ENCODE peak calls at places on chromosomes 1 and 21, in eight cellular contexts. N, X, C, Y, M, P, H and B are unnamed samples.

GRCh38 chr1:101112051-101112770 is 86.6 kb upstream of the DPH5 start:
- DNase-seq in N (no peak), X (peak; percentile 58), C (no peak), Y (no peak), M (peak; percentile 81), P (peak; percentile 56), H (peak; percentile 61), B (no peak)

GRCh38 chr21:37165606-37166005 is 92.6 kb downstream of the TTC3 start:
- DNase-seq in N (no peak), X (no peak), C (no peak), Y (no peak), M (no peak), P (no peak), H (no peak), B (no peak)

GRCh38 chr1:209723761-209724693 is 19.4 kb downstream of the HSD11B1 start:
- DNase-seq in N (no peak), X (no peak), C (no peak), Y (no peak), M (no peak), P (no peak), H (no peak), B (no peak)

GRCh38 chr1:119298687-119299086 is 69.9 kb upstream of the HAO2 start:
- DNase-seq in N (no peak), X (no peak), C (no peak), Y (peak; percentile 13), M (no peak), P (no peak), H (no peak), B (no peak)

GRCh38 chr1:14928412-14928811 is 225.1 kb upstream of the TMEM51 start:
- DNase-seq in N (no peak), X (no peak), C (no peak), Y (no peak), M (no peak), P (no peak), H (no peak), B (no peak)

GRCh38 chr1:183989078-183989577 is 48.4 kb downstream of the COLGALT2 start:
- DNase-seq in N (peak; percentile 26), X (peak; percentile 39), C (no peak), Y (peak; percentile 5), M (peak; percentile 76), P (no peak), H (peak; percentile 33), B (no peak)

GRCh38 chr1:42784946-42785693 is at the start of gene TMEM269:
- DNase-seq in N (no peak), X (no peak), C (no peak), Y (no peak), M (peak; percentile 57), P (no peak), H (peak; percentile 11), B (no peak)

GRCh38 chr1:227889863-227890405 is 57.8 kb downstream of the WNT9A start:
- DNase-seq in N (peak; percentile 8), X (no peak), C (no peak), Y (no peak), M (no peak), P (peak; percentile 46), H (no peak), B (no peak)

GRCh38 chr1:37605806-37606474 is 10.2 kb upstream of the GNL2 start:
- DNase-seq in N (peak; percentile 83), X (no peak), C (no peak), Y (no peak), M (no peak), P (no peak), H (no peak), B (no peak)

GRCh38 chr1:76568839-76569238 is 298.4 kb upstream of the ST6GALNAC5 start:
- DNase-seq in N (no peak), X (no peak), C (no peak), Y (no peak), M (no peak), P (no peak), H (no peak), B (no peak)

GRCh38 chr1:64965239-64966157 is 851 bp downstream of the JAK1 start:
- DNase-seq in N (peak; percentile 59), X (peak; percentile 73), C (no peak), Y (peak; percentile 52), M (peak; percentile 85), P (peak; percentile 82), H (peak; percentile 68), B (peak; percentile 52)

GRCh38 chr1:205319081-205320018 is 2.2 kb downstream of the NUAK2 start:
- DNase-seq in N (peak; percentile 65), X (peak; percentile 38), C (peak; percentile 80), Y (peak; percentile 91), M (peak; percentile 73), P (peak; percentile 83), H (peak; percentile 43), B (peak; percentile 84)

GRCh38 chr1:89547563-89548485 is 23.2 kb downstream of the LRRC8B start:
- DNase-seq in N (peak; percentile 37), X (no peak), C (peak; percentile 43), Y (peak; percentile 90), M (no peak), P (no peak), H (no peak), B (peak; percentile 33)

GRCh38 chr1:242802973-242803372 is 278.5 kb upstream of the PLD5 start:
- DNase-seq in N (no peak), X (no peak), C (no peak), Y (no peak), M (no peak), P (no peak), H (no peak), B (no peak)

DNA sequence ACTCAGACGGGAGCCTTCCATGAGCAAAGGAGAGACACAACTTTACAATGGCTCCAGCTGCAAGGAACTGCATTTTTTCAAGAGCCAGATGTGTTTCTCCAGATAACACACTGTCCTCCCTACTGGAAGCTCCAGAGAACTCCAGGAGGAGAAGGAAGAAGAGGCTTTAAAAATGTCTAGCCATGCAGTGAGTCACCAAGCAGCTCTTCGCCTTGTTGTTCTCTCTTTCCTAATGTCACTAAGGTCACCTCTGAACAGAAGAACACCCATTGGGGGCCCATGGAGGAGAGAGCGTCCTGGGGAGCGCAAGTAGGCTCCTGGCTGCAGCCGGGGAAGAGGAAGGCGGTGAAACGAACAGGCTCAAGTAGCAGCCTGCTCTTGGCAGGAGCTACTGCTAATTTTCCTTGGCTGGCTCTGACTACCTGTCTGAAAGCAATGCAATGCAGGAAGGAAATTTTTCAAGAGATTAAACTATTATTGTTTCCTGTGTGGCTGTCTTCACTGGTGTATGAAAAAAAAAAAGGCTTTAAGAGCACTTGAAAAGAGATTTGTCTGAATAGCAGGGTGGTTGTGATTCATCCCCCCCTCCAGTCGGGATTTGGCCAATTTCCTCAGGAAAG is 321.9 kb downstream of the SETD4 start:
- DNase-seq in N (peak; percentile 18), X (peak; percentile 10), C (peak; percentile 2), Y (peak; percentile 44), M (no peak), P (no peak), H (peak; percentile 5), B (peak; percentile 26)
- H3K27ac ChIP-seq in N (no peak overlapping the region), X (no peak overlapping the region), C (no peak overlapping the region), Y (peak overlapping the region; percentile 89), M (peak overlapping the region; percentile 37), P (no peak overlapping the region), H (peak overlapping the region; percentile 61), B (peak overlapping the region; percentile 48)

GRCh38 chr1:109255673-109256072 is 6.3 kb downstream of the CELSR2 start:
- DNase-seq in N (no peak), X (no peak), C (no peak), Y (no peak), M (peak; percentile 38), P (no peak), H (no peak), B (no peak)
- H3K27ac ChIP-seq in N (no peak overlapping the region), X (no peak overlapping the region), C (no peak overlapping the region), Y (peak overlapping the region; percentile 64), M (no peak overlapping the region), P (no peak overlapping the region), H (no peak overlapping the region), B (no peak overlapping the region)

DNA sequence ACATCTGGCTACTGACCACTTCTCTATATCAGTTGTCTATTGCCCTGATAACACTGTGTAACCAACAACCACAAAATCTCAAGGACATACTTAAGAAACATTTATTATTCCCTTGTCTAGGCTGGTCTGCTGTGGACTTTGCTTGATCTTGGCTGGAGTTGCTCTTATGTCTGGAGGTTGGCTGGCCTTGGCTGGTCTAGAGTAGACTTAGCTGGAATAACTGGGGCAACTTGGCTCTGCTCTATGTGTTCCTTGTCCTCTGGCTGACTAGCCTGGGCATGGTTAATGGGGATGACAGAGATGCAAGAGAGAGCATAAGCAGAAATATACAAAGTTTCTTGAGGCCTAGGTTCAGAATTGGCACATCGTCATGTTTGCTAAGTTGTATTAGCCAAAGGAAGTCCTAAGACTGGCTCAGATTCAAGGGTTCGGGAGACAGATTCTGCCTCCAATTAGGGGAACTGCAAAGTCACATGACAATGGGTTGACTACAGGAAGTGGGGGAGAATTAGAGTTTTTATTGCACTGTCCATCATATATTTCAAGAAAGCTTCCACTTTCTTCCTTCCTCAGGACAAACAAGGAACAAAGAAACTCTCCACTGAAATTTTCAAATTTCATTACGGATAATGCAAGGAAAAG is 61.4 kb upstream of the HMCN1 start:
- DNase-seq in N (no peak), X (no peak), C (no peak), Y (no peak), M (no peak), P (no peak), H (no peak), B (no peak)
- H3K27ac ChIP-seq in N (no peak overlapping the region), X (no peak overlapping the region), C (no peak overlapping the region), Y (no peak overlapping the region), M (no peak overlapping the region), P (no peak overlapping the region), H (no peak overlapping the region), B (peak overlapping the region; percentile 21)

GRCh38 chr1:6168947-6169586 is 11.1 kb downstream of the CHD5 start:
- DNase-seq in N (no peak), X (no peak), C (no peak), Y (no peak), M (no peak), P (no peak), H (no peak), B (no peak)
- H3K27ac ChIP-seq in N (no peak overlapping the region), X (no peak overlapping the region), C (no peak overlapping the region), Y (no peak overlapping the region), M (no peak overlapping the region), P (no peak overlapping the region), H (no peak overlapping the region), B (no peak overlapping the region)

DNA sequence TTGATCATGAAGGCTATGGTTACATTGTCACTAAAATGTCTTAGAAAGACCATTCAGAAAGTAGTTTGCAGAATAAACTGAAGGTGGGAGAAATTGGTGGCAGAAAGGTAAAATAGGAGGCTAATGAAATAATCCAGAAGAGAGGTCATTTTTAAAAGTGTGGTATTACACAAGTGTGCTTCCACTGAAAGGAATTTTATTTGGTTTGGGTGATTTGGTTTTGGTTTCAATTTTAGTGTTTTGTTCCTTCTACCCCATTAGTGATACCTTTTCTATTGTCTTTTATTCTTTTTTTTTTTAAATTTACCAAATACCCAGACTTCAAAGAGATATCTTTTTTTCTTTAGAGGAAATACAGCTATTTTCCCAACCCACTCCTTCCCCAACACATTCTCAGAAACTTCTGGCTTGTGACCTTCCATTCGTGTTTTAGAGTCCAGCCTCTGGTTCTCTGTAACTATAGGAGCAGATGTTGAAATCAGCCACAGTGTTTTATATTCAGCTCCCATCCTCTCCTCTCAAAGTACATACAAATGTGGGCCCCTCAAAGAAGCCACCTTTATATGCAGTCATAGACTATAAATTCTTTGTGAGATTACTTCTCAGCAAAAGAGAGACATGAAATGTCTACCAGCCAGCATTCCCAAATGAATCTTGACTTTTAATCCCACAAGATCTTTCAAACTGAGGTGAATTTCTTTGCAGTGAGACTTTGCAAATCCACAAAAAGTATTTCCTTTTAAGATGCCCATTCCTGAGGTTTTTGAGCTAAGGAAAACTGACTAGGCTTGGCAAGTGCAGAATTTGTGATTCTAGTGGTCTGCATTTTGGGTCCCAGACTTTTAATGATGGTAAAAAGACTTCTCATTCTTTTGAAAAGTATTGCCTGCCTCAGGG is 42.0 kb upstream of the PALMD start:
- DNase-seq in N (no peak), X (no peak), C (no peak), Y (no peak), M (no peak), P (no peak), H (no peak), B (no peak)
- H3K27ac ChIP-seq in N (peak overlapping the region; percentile 48), X (peak overlapping the region; percentile 45), C (peak overlapping the region; percentile 12), Y (no peak overlapping the region), M (no peak overlapping the region), P (peak overlapping the region; percentile 52), H (peak overlapping the region; percentile 9), B (no peak overlapping the region)